ENCODE peak calls at places on chromosome 10, in six cellular contexts. One of them, this sample, is unnamed. For H3K9me2, the result is how much of the 10 kb centered on the place peaks cover.

GRCh38 chr10:49149881-49150280 is 16.1 kb upstream of the FAM170B start:
- DNase-seq in HCT116: no peak
- DNase-seq in GM23248: no peak
- DNase-seq in Karpas-422: no peak
- DNase-seq in SK-N-SH: no peak
- DNase-seq in PC-3: no peak
- DNase-seq in this sample: no peak

GRCh38 chr10:113128450-113129105 is 178.5 kb downstream of the TCF7L2 start:
- DNase-seq in HCT116: no peak
- DNase-seq in GM23248: peak
- DNase-seq in Karpas-422: no peak
- DNase-seq in SK-N-SH: no peak
- DNase-seq in PC-3: no peak
- DNase-seq in this sample: no peak

GRCh38 chr10:83942410-83942809 is 196.9 kb upstream of the GHITM start:
- DNase-seq in HCT116: no peak
- DNase-seq in GM23248: no peak
- DNase-seq in Karpas-422: no peak
- DNase-seq in SK-N-SH: no peak
- DNase-seq in PC-3: no peak
- DNase-seq in this sample: no peak

GRCh38 chr10:26567349-26567721 is 129.2 kb downstream of the APBB1IP start:
- DNase-seq in HCT116: no peak
- DNase-seq in GM23248: no peak
- DNase-seq in Karpas-422: no peak
- DNase-seq in SK-N-SH: peak
- DNase-seq in PC-3: no peak
- DNase-seq in this sample: no peak

GRCh38 chr10:95818663-95819062 is 62.7 kb downstream of the ENTPD1 start:
- DNase-seq in HCT116: no peak
- DNase-seq in GM23248: peak
- DNase-seq in Karpas-422: no peak
- DNase-seq in SK-N-SH: no peak
- DNase-seq in PC-3: peak
- DNase-seq in this sample: no peak

GRCh38 chr10:92323079-92323478 is 32.1 kb downstream of the MARCHF5 start:
- DNase-seq in HCT116: no peak
- DNase-seq in GM23248: no peak
- DNase-seq in Karpas-422: no peak
- DNase-seq in SK-N-SH: no peak
- DNase-seq in PC-3: no peak
- DNase-seq in this sample: peak

GRCh38 chr10:90930971-90931841 is 10.3 kb upstream of the ANKRD1 start:
- DNase-seq in HCT116: no peak
- DNase-seq in GM23248: peak
- DNase-seq in Karpas-422: no peak
- DNase-seq in SK-N-SH: no peak
- DNase-seq in PC-3: peak
- DNase-seq in this sample: no peak

GRCh38 chr10:117320050-117320665 is 55.1 kb downstream of the PDZD8 start:
- DNase-seq in HCT116: no peak
- DNase-seq in GM23248: peak
- DNase-seq in Karpas-422: peak
- DNase-seq in SK-N-SH: peak
- DNase-seq in PC-3: peak
- DNase-seq in this sample: peak

GRCh38 chr10:3948843-3949242 is 163.8 kb upstream of the KLF6 start:
- DNase-seq in HCT116: no peak
- DNase-seq in GM23248: no peak
- DNase-seq in Karpas-422: no peak
- DNase-seq in SK-N-SH: peak
- DNase-seq in PC-3: peak
- DNase-seq in this sample: no peak

GRCh38 chr10:73768881-73769280 is 13.0 kb upstream of the CHCHD1 start:
- DNase-seq in HCT116: no peak
- DNase-seq in GM23248: no peak
- DNase-seq in Karpas-422: peak
- DNase-seq in SK-N-SH: no peak
- DNase-seq in PC-3: no peak
- DNase-seq in this sample: no peak

GRCh38 chr10:28200804-28201203 is 102.1 kb downstream of the MPP7 start:
- DNase-seq in HCT116: no peak
- DNase-seq in GM23248: peak
- DNase-seq in Karpas-422: no peak
- DNase-seq in SK-N-SH: no peak
- DNase-seq in PC-3: peak
- DNase-seq in this sample: no peak

GRCh38 chr10:48632166-48632565 is 27.3 kb upstream of the ARHGAP22 start:
- DNase-seq in HCT116: no peak
- DNase-seq in GM23248: peak
- DNase-seq in Karpas-422: no peak
- DNase-seq in SK-N-SH: no peak
- DNase-seq in PC-3: no peak
- DNase-seq in this sample: no peak

GRCh38 chr10:68598978-68599753 is 39.0 kb downstream of the TET1 start:
- DNase-seq in HCT116: no peak
- DNase-seq in GM23248: peak
- DNase-seq in Karpas-422: no peak
- DNase-seq in SK-N-SH: peak
- DNase-seq in PC-3: peak
- DNase-seq in this sample: no peak

GRCh38 chr10:24374134-24374915 is 165.4 kb downstream of the KIAA1217 start:
- DNase-seq in HCT116: no peak
- DNase-seq in GM23248: peak
- DNase-seq in Karpas-422: no peak
- DNase-seq in SK-N-SH: peak
- DNase-seq in PC-3: no peak
- DNase-seq in this sample: no peak

GRCh38 chr10:43292745-43293676 is 26.1 kb upstream of the RASGEF1A start:
- DNase-seq in HCT116: peak
- DNase-seq in GM23248: peak
- DNase-seq in Karpas-422: peak
- DNase-seq in SK-N-SH: peak
- DNase-seq in PC-3: peak
- DNase-seq in this sample: peak

GRCh38 chr10:44574596-44575480 is 189.9 kb upstream of the CXCL12 start:
- DNase-seq in HCT116: no peak
- DNase-seq in GM23248: no peak
- DNase-seq in Karpas-422: no peak
- DNase-seq in SK-N-SH: no peak
- DNase-seq in PC-3: no peak
- DNase-seq in this sample: no peak

GRCh38 chr10:7908541-7909210 is 90.4 kb downstream of the TAF3 start:
- DNase-seq in HCT116: no peak
- DNase-seq in GM23248: no peak
- DNase-seq in Karpas-422: no peak
- DNase-seq in SK-N-SH: no peak
- DNase-seq in PC-3: peak
- DNase-seq in this sample: no peak

GRCh38 chr10:118998183-118998582 is 31.3 kb upstream of the NANOS1 start:
- DNase-seq in HCT116: no peak
- DNase-seq in GM23248: no peak
- DNase-seq in Karpas-422: no peak
- DNase-seq in SK-N-SH: no peak
- DNase-seq in PC-3: no peak
- DNase-seq in this sample: no peak
- H3K9me2 ChIP-seq in HCT116: under half
- H3K9me2 ChIP-seq in GM23248: under half
- H3K9me2 ChIP-seq in Karpas-422: under half
- H3K9me2 ChIP-seq in SK-N-SH: under half
- H3K9me2 ChIP-seq in PC-3: under half
- H3K9me2 ChIP-seq in this sample: under half

GRCh38 chr10:86753638-86754434 is 2.6 kb upstream of the BMPR1A start:
- DNase-seq in HCT116: no peak
- DNase-seq in GM23248: no peak
- DNase-seq in Karpas-422: no peak
- DNase-seq in SK-N-SH: no peak
- DNase-seq in PC-3: no peak
- DNase-seq in this sample: no peak
- H3K9ac ChIP-seq in HCT116: no peak
- H3K9ac ChIP-seq in GM23248: no peak
- H3K9ac ChIP-seq in Karpas-422: no peak
- H3K9ac ChIP-seq in SK-N-SH: no peak
- H3K9ac ChIP-seq in PC-3: no peak
- H3K9ac ChIP-seq in this sample: no peak

GRCh38 chr10:11831520-11831951 is 8.4 kb downstream of the PROSER2 start:
- DNase-seq in HCT116: no peak
- DNase-seq in GM23248: no peak
- DNase-seq in Karpas-422: no peak
- DNase-seq in SK-N-SH: no peak
- DNase-seq in PC-3: no peak
- DNase-seq in this sample: no peak
- H3K4me3 ChIP-seq in HCT116: no peak
- H3K4me3 ChIP-seq in GM23248: no peak
- H3K4me3 ChIP-seq in Karpas-422: no peak
- H3K4me3 ChIP-seq in SK-N-SH: no peak
- H3K4me3 ChIP-seq in PC-3: no peak
- H3K4me3 ChIP-seq in this sample: no peak

DNA sequence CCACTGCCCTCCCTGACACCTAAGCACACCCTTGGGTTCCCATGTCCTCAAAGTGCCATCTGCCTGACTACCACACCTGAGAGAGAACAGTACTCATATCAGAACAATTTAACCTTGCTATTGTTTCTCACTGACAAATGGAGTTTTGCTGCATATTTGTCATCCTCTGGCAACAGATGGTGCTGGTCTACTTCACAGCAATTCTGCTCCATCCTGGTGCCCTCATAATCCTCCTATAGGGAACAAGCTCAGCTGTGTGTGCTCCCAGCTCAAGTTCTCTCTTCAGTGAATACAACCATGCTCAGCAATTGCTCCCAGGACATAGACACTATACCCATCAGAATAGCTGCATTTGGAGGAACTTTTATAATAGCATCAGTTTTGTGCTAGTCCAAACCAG is 32.8 kb upstream of the ITGB1 start:
- DNase-seq in HCT116: no peak
- DNase-seq in GM23248: no peak
- DNase-seq in Karpas-422: no peak
- DNase-seq in SK-N-SH: no peak
- DNase-seq in PC-3: no peak
- DNase-seq in this sample: no peak
- H3K9me2 ChIP-seq in HCT116: under half
- H3K9me2 ChIP-seq in GM23248: under half
- H3K9me2 ChIP-seq in Karpas-422: under half
- H3K9me2 ChIP-seq in SK-N-SH: under half
- H3K9me2 ChIP-seq in PC-3: under half
- H3K9me2 ChIP-seq in this sample: under half

GRCh38 chr10:109894516-109894915 is 28.8 kb downstream of the XPNPEP1 start:
- DNase-seq in HCT116: no peak
- DNase-seq in GM23248: peak
- DNase-seq in Karpas-422: no peak
- DNase-seq in SK-N-SH: no peak
- DNase-seq in PC-3: no peak
- DNase-seq in this sample: no peak

GRCh38 chr10:109895095-109895818 is 28.1 kb downstream of the XPNPEP1 start:
- DNase-seq in HCT116: no peak
- DNase-seq in GM23248: peak
- DNase-seq in Karpas-422: no peak
- DNase-seq in SK-N-SH: no peak
- DNase-seq in PC-3: no peak
- DNase-seq in this sample: no peak

GRCh38 chr10:109898007-109898406 is 25.3 kb downstream of the XPNPEP1 start:
- DNase-seq in HCT116: no peak
- DNase-seq in GM23248: no peak
- DNase-seq in Karpas-422: no peak
- DNase-seq in SK-N-SH: no peak
- DNase-seq in PC-3: no peak
- DNase-seq in this sample: no peak

GRCh38 chr10:109893371-109893770 is 29.9 kb downstream of the XPNPEP1 start:
- DNase-seq in HCT116: no peak
- DNase-seq in GM23248: no peak
- DNase-seq in Karpas-422: no peak
- DNase-seq in SK-N-SH: no peak
- DNase-seq in PC-3: no peak
- DNase-seq in this sample: no peak

GRCh38 chr10:109895848-109896247 is 27.5 kb downstream of the XPNPEP1 start:
- DNase-seq in HCT116: no peak
- DNase-seq in GM23248: no peak
- DNase-seq in Karpas-422: no peak
- DNase-seq in SK-N-SH: no peak
- DNase-seq in PC-3: no peak
- DNase-seq in this sample: no peak
- H3K9ac ChIP-seq in HCT116: no peak
- H3K9ac ChIP-seq in GM23248: no peak
- H3K9ac ChIP-seq in Karpas-422: no peak
- H3K9ac ChIP-seq in SK-N-SH: no peak
- H3K9ac ChIP-seq in PC-3: no peak
- H3K9ac ChIP-seq in this sample: no peak

GRCh38 chr10:21173433-21173963 is 276.4 kb upstream of the NEBL start:
- DNase-seq in HCT116: no peak
- DNase-seq in GM23248: no peak
- DNase-seq in Karpas-422: no peak
- DNase-seq in SK-N-SH: peak
- DNase-seq in PC-3: no peak
- DNase-seq in this sample: no peak
- H3K4me3 ChIP-seq in HCT116: peak
- H3K4me3 ChIP-seq in GM23248: peak
- H3K4me3 ChIP-seq in Karpas-422: no peak
- H3K4me3 ChIP-seq in SK-N-SH: peak
- H3K4me3 ChIP-seq in PC-3: peak
- H3K4me3 ChIP-seq in this sample: peak

GRCh38 chr10:54660397-54660796 is 140.6 kb downstream of the PCDH15 start:
- DNase-seq in HCT116: no peak
- DNase-seq in GM23248: no peak
- DNase-seq in Karpas-422: no peak
- DNase-seq in SK-N-SH: no peak
- DNase-seq in PC-3: no peak
- DNase-seq in this sample: no peak
- H3K9me2 ChIP-seq in HCT116: under half
- H3K9me2 ChIP-seq in GM23248: under half
- H3K9me2 ChIP-seq in Karpas-422: under half
- H3K9me2 ChIP-seq in SK-N-SH: under half
- H3K9me2 ChIP-seq in PC-3: under half
- H3K9me2 ChIP-seq in this sample: under half

This sample was measured in MM.1S.